ENCODE peak calls at places on chromosomes 2 and 18, in nine cellular contexts. T is T-helper 17 cell; V is mucosa of gallbladder; B is ELR; W is posterior vena cava; O is colonic mucosa; U is A673; A is astrocyte of the spinal cord; I is activated CD4-positive, alpha-beta T cell treated with anti-CD3 and anti-CD28 coated beads, Interleukin-2, amount 50 U/mL, for 4 hours. X is an unnamed sample.

GRCh38 chr18:77061946-77062517 is 70.6 kb downstream of the MBP start:
- DNase-seq in T (no peak), V (no peak), B (no peak), W (no peak), O (no peak), U (no peak), A (peak), I (no peak), X (no peak)

GRCh38 chr2:38315707-38316333 is 61.3 kb downstream of the ATL2 start:
- DNase-seq in T (no peak), V (no peak), B (peak), W (no peak), O (no peak), U (peak), A (peak), I (no peak), X (no peak)

GRCh38 chr2:43718530-43719124 is 42.4 kb upstream of the C1GALT1C1L start:
- DNase-seq in T (no peak), V (no peak), B (no peak), W (no peak), O (no peak), U (no peak), A (no peak), I (no peak), X (no peak)

GRCh38 chr18:49020129-49020528 is 69.4 kb upstream of the SMAD7 start:
- DNase-seq in T (no peak), V (no peak), B (no peak), W (no peak), O (peak), U (no peak), A (no peak), I (no peak), X (no peak)

GRCh38 chr2:19360266-19360665 is 1.8 kb upstream of the OSR1 start:
- DNase-seq in T (no peak), V (no peak), B (no peak), W (no peak), O (no peak), U (no peak), A (no peak), I (no peak), X (no peak)

GRCh38 chr2:26070684-26071189 is 36.9 kb downstream of the RAB10 start:
- DNase-seq in T (no peak), V (no peak), B (no peak), W (no peak), O (no peak), U (no peak), A (no peak), I (no peak), X (no peak)

GRCh38 chr2:65532937-65533336 is 100.5 kb upstream of the SPRED2 start:
- DNase-seq in T (no peak), V (no peak), B (no peak), W (no peak), O (no peak), U (no peak), A (no peak), I (no peak), X (no peak)

GRCh38 chr2:148644885-148645134 is 259 bp downstream of the EPC2 start:
- DNase-seq in T (peak), V (no peak), B (no peak), W (no peak), O (no peak), U (no peak), A (no peak), I (no peak), X (no peak)

GRCh38 chr18:35715139-35715538 is 133.6 kb downstream of the GALNT1 start:
- DNase-seq in T (no peak), V (no peak), B (no peak), W (no peak), O (no peak), U (no peak), A (no peak), I (no peak), X (no peak)

GRCh38 chr2:197804758-197805597 is 585 bp downstream of the PLCL1 start:
- DNase-seq in T (peak), V (no peak), B (peak), W (peak), O (peak), U (no peak), A (peak), I (peak), X (peak)

GRCh38 chr2:25065768-25066167 is 23.9 kb downstream of the EFR3B start:
- DNase-seq in T (no peak), V (no peak), B (no peak), W (no peak), O (no peak), U (no peak), A (no peak), I (no peak), X (no peak)

GRCh38 chr2:217691516-217691915 is 311.3 kb downstream of the TNS1 start:
- DNase-seq in T (no peak), V (no peak), B (no peak), W (no peak), O (no peak), U (no peak), A (no peak), I (no peak), X (no peak)

GRCh38 chr18:45588284-45588683 is 27.0 kb upstream of the SLC14A2 start:
- DNase-seq in T (no peak), V (no peak), B (no peak), W (no peak), O (no peak), U (peak), A (peak), I (no peak), X (no peak)

GRCh38 chr2:1132328-1132964 is 181.8 kb downstream of the SNTG2 start:
- DNase-seq in T (no peak), V (no peak), B (no peak), W (no peak), O (no peak), U (no peak), A (no peak), I (no peak), X (no peak)

GRCh38 chr2:155309483-155309882 is 611.0 kb downstream of the KCNJ3 start:
- DNase-seq in T (no peak), V (no peak), B (no peak), W (no peak), O (no peak), U (no peak), A (no peak), I (no peak), X (no peak)

GRCh38 chr2:239758325-239758877 is 266.7 kb downstream of the NDUFA10 start:
- DNase-seq in T (no peak), V (no peak), B (peak), W (no peak), O (no peak), U (no peak), A (peak), I (no peak), X (no peak)

GRCh38 chr18:47204908-47205522 is 28.9 kb upstream of the IER3IP1 start:
- DNase-seq in T (peak), V (no peak), B (peak), W (no peak), O (peak), U (peak), A (peak), I (peak), X (no peak)

GRCh38 chr2:50133766-50134165 is 898.2 kb downstream of the NRXN1 start:
- DNase-seq in T (no peak), V (no peak), B (no peak), W (no peak), O (no peak), U (no peak), A (no peak), I (no peak), X (no peak)

GRCh38 chr2:97210336-97210735 is 97.4 kb downstream of the ANKRD36 start:
- DNase-seq in T (no peak), V (no peak), B (no peak), W (no peak), O (no peak), U (no peak), A (no peak), I (no peak), X (no peak)

GRCh38 chr2:174740718-174741117 is 23.6 kb downstream of the CHRNA1 start:
- DNase-seq in T (no peak), V (no peak), B (no peak), W (no peak), O (no peak), U (no peak), A (no peak), I (no peak), X (no peak)

GRCh38 chr18:21509062-21509461 is 91.4 kb downstream of the ESCO1 start:
- DNase-seq in T (no peak), V (no peak), B (peak), W (no peak), O (no peak), U (no peak), A (no peak), I (no peak), X (no peak)

GRCh38 chr2:11701206-11701605 is 31.2 kb upstream of the NTSR2 start:
- DNase-seq in T (no peak), V (no peak), B (no peak), W (no peak), O (no peak), U (no peak), A (no peak), I (no peak), X (no peak)

GRCh38 chr2:80643598-80643997 is 339.0 kb upstream of the LRRTM1 start:
- DNase-seq in T (no peak), V (no peak), B (no peak), W (no peak), O (no peak), U (no peak), A (no peak), I (no peak), X (no peak)

GRCh38 chr2:72923833-72924352 is 6.6 kb downstream of the EMX1 start:
- DNase-seq in T (no peak), V (no peak), B (no peak), W (no peak), O (peak), U (no peak), A (no peak), I (no peak), X (no peak)

GRCh38 chr2:9753665-9754531 is 89.4 kb upstream of the TAF1B start:
- DNase-seq in T (peak), V (no peak), B (no peak), W (peak), O (peak), U (no peak), A (no peak), I (peak), X (peak)

X was measured in activated T-helper 9 cell treated with anti-CD3 and anti-CD28 coated beads, Interleukin-2, amount 50 U/mL, for 16 hours.